ENCODE peak calls at places on chromosomes 11 and 22, in seven cellular contexts. One of them, this sample, is unnamed.

GRCh38 chr11:43573233-43573632 is 107.3 kb upstream of the HSD17B12 start:
- DNase-seq in endothelial cell of umbilical vein: no peak
- DNase-seq in HCT116: peak
- DNase-seq in SK-N-SH: peak
- DNase-seq in K562: peak
- DNase-seq in A549: peak
- DNase-seq in NB4: peak
- DNase-seq in this sample: peak

GRCh38 chr11:119434531-119435330 is 11.8 kb upstream of the THY1 start:
- DNase-seq in A549: no peak
- DNase-seq in NB4: no peak
- DNase-seq in HCT116: no peak
- DNase-seq in endothelial cell of umbilical vein: no peak
- DNase-seq in K562: no peak
- DNase-seq in SK-N-SH: no peak
- DNase-seq in this sample: no peak

GRCh38 chr11:64093233-64094039 is 57.7 kb downstream of the FLRT1 start:
- DNase-seq in NB4: no peak
- DNase-seq in SK-N-SH: no peak
- DNase-seq in A549: no peak
- DNase-seq in HCT116: no peak
- DNase-seq in K562: peak
- DNase-seq in endothelial cell of umbilical vein: no peak
- DNase-seq in this sample: no peak

GRCh38 chr11:22466809-22467208 is 128.6 kb downstream of the SLC17A6 start:
- DNase-seq in HCT116: peak
- DNase-seq in K562: no peak
- DNase-seq in SK-N-SH: no peak
- DNase-seq in endothelial cell of umbilical vein: no peak
- DNase-seq in A549: peak
- DNase-seq in NB4: no peak
- DNase-seq in this sample: no peak

GRCh38 chr11:130827697-130828377 is 88.4 kb downstream of the SNX19 start:
- DNase-seq in SK-N-SH: peak
- DNase-seq in HCT116: peak
- DNase-seq in A549: peak
- DNase-seq in endothelial cell of umbilical vein: peak
- DNase-seq in K562: peak
- DNase-seq in NB4: peak
- DNase-seq in this sample: peak

GRCh38 chr11:102230186-102230585 is 87.1 kb upstream of the BIRC3 start:
- DNase-seq in HCT116: no peak
- DNase-seq in A549: no peak
- DNase-seq in K562: no peak
- DNase-seq in endothelial cell of umbilical vein: no peak
- DNase-seq in NB4: no peak
- DNase-seq in SK-N-SH: no peak
- DNase-seq in this sample: no peak

GRCh38 chr11:697811-698311 is 2.2 kb downstream of the TMEM80 start:
- DNase-seq in K562: no peak
- DNase-seq in endothelial cell of umbilical vein: no peak
- DNase-seq in HCT116: no peak
- DNase-seq in SK-N-SH: no peak
- DNase-seq in A549: no peak
- DNase-seq in NB4: no peak
- DNase-seq in this sample: no peak

GRCh38 chr11:9169595-9170295 is 78.3 kb upstream of the SCUBE2 start:
- DNase-seq in HCT116: no peak
- DNase-seq in K562: no peak
- DNase-seq in NB4: peak
- DNase-seq in A549: peak
- DNase-seq in SK-N-SH: no peak
- DNase-seq in endothelial cell of umbilical vein: peak
- DNase-seq in this sample: no peak

GRCh38 chr11:8038811-8039529 is 42.0 kb upstream of the TUB start:
- DNase-seq in endothelial cell of umbilical vein: no peak
- DNase-seq in SK-N-SH: no peak
- DNase-seq in NB4: no peak
- DNase-seq in K562: no peak
- DNase-seq in A549: no peak
- DNase-seq in HCT116: no peak
- DNase-seq in this sample: no peak

GRCh38 chr11:62395885-62396778 is 22.7 kb upstream of the SCGB1A1 start:
- DNase-seq in K562: no peak
- DNase-seq in A549: no peak
- DNase-seq in HCT116: no peak
- DNase-seq in SK-N-SH: no peak
- DNase-seq in NB4: no peak
- DNase-seq in endothelial cell of umbilical vein: no peak
- DNase-seq in this sample: no peak

GRCh38 chr11:16820324-16821092 is 82.1 kb downstream of the C11orf58 start:
- DNase-seq in A549: peak
- DNase-seq in SK-N-SH: peak
- DNase-seq in K562: peak
- DNase-seq in HCT116: peak
- DNase-seq in endothelial cell of umbilical vein: peak
- DNase-seq in NB4: peak
- DNase-seq in this sample: peak

GRCh38 chr22:25170426-25170980 is 29.2 kb upstream of the CRYBB3 start:
- DNase-seq in SK-N-SH: no peak
- DNase-seq in A549: no peak
- DNase-seq in K562: no peak
- DNase-seq in NB4: no peak
- DNase-seq in endothelial cell of umbilical vein: no peak
- DNase-seq in HCT116: no peak
- DNase-seq in this sample: no peak

GRCh38 chr11:78809931-78810481 is 235.3 kb upstream of the NARS2 start:
- DNase-seq in A549: no peak
- DNase-seq in K562: no peak
- DNase-seq in NB4: no peak
- DNase-seq in SK-N-SH: peak
- DNase-seq in endothelial cell of umbilical vein: no peak
- DNase-seq in HCT116: no peak
- DNase-seq in this sample: no peak

GRCh38 chr22:43901976-43902643 is 10.3 kb upstream of the PNPLA5 start:
- DNase-seq in NB4: no peak
- DNase-seq in A549: peak
- DNase-seq in K562: no peak
- DNase-seq in SK-N-SH: no peak
- DNase-seq in HCT116: no peak
- DNase-seq in endothelial cell of umbilical vein: no peak
- DNase-seq in this sample: no peak

GRCh38 chr22:43188829-43189545 is 2.1 kb upstream of the TTLL12 start:
- DNase-seq in K562: no peak
- DNase-seq in HCT116: no peak
- DNase-seq in endothelial cell of umbilical vein: no peak
- DNase-seq in SK-N-SH: no peak
- DNase-seq in A549: no peak
- DNase-seq in NB4: no peak
- DNase-seq in this sample: no peak

GRCh38 chr11:86396403-86396802 is 21.7 kb downstream of the CCDC81 start:
- DNase-seq in HCT116: no peak
- DNase-seq in NB4: no peak
- DNase-seq in K562: no peak
- DNase-seq in SK-N-SH: no peak
- DNase-seq in endothelial cell of umbilical vein: peak
- DNase-seq in A549: no peak
- DNase-seq in this sample: no peak

GRCh38 chr22:19412934-19413333 is 18.6 kb downstream of the HIRA start:
- DNase-seq in HCT116: no peak
- DNase-seq in endothelial cell of umbilical vein: no peak
- DNase-seq in SK-N-SH: no peak
- DNase-seq in K562: no peak
- DNase-seq in A549: no peak
- DNase-seq in NB4: no peak
- DNase-seq in this sample: no peak

GRCh38 chr11:125345706-125346561 is 150.1 kb downstream of the FEZ1 start:
- DNase-seq in SK-N-SH: peak
- DNase-seq in K562: peak
- DNase-seq in HCT116: no peak
- DNase-seq in A549: peak
- DNase-seq in endothelial cell of umbilical vein: peak
- DNase-seq in NB4: peak
- DNase-seq in this sample: peak

GRCh38 chr11:103877221-103877620 is 159.2 kb upstream of the DDI1 start:
- DNase-seq in K562: no peak
- DNase-seq in A549: peak
- DNase-seq in HCT116: no peak
- DNase-seq in SK-N-SH: no peak
- DNase-seq in endothelial cell of umbilical vein: peak
- DNase-seq in NB4: no peak
- DNase-seq in this sample: no peak

GRCh38 chr11:43071338-43071737 is 240.5 kb upstream of the API5 start:
- DNase-seq in SK-N-SH: no peak
- DNase-seq in NB4: no peak
- DNase-seq in HCT116: no peak
- DNase-seq in K562: no peak
- DNase-seq in A549: no peak
- DNase-seq in endothelial cell of umbilical vein: no peak
- DNase-seq in this sample: no peak

GRCh38 chr11:61149624-61150615 is 11.3 kb downstream of the VPS37C start:
- DNase-seq in endothelial cell of umbilical vein: peak
- DNase-seq in SK-N-SH: no peak
- DNase-seq in NB4: no peak
- DNase-seq in A549: no peak
- DNase-seq in K562: peak
- DNase-seq in HCT116: no peak
- DNase-seq in this sample: no peak

GRCh38 chr11:22763166-22763565 is 66.4 kb downstream of the SVIP start:
- DNase-seq in NB4: no peak
- DNase-seq in SK-N-SH: no peak
- DNase-seq in endothelial cell of umbilical vein: no peak
- DNase-seq in HCT116: no peak
- DNase-seq in A549: no peak
- DNase-seq in K562: no peak
- DNase-seq in this sample: no peak

GRCh38 chr22:50161508-50162390 is 8.8 kb upstream of the PANX2 start:
- DNase-seq in NB4: no peak
- DNase-seq in SK-N-SH: no peak
- DNase-seq in A549: no peak
- DNase-seq in HCT116: no peak
- DNase-seq in endothelial cell of umbilical vein: no peak
- DNase-seq in K562: no peak
- DNase-seq in this sample: no peak

GRCh38 chr22:32607086-32607485 is 132.5 kb downstream of the FBXO7 start:
- DNase-seq in K562: no peak
- DNase-seq in endothelial cell of umbilical vein: no peak
- DNase-seq in SK-N-SH: no peak
- DNase-seq in A549: no peak
- DNase-seq in HCT116: no peak
- DNase-seq in NB4: no peak
- DNase-seq in this sample: no peak

GRCh38 chr11:116853461-116854073 is 16.1 kb upstream of the APOA1 start:
- DNase-seq in NB4: peak
- DNase-seq in K562: no peak
- DNase-seq in SK-N-SH: no peak
- DNase-seq in A549: no peak
- DNase-seq in HCT116: peak
- DNase-seq in endothelial cell of umbilical vein: peak
- DNase-seq in this sample: no peak
- TF ChIP-seq MAX in NB4: peak
- TF ChIP-seq MAX in K562: no peak
- TF ChIP-seq MAX in SK-N-SH: no peak
- TF ChIP-seq MAX in A549: no peak
- TF ChIP-seq MAX in HCT116: peak
- TF ChIP-seq MAX in endothelial cell of umbilical vein: no peak
- TF ChIP-seq MAX in this sample: no peak

GRCh38 chr11:128492903-128493569 is 94.3 kb downstream of the ETS1 start:
- DNase-seq in NB4: peak
- DNase-seq in K562: no peak
- DNase-seq in A549: no peak
- DNase-seq in HCT116: no peak
- DNase-seq in endothelial cell of umbilical vein: no peak
- DNase-seq in SK-N-SH: no peak
- DNase-seq in this sample: no peak
- TF ChIP-seq CTCF in NB4: no peak
- TF ChIP-seq CTCF in K562: no peak
- TF ChIP-seq CTCF in A549: no peak
- TF ChIP-seq CTCF in HCT116: no peak
- TF ChIP-seq CTCF in endothelial cell of umbilical vein: no peak
- TF ChIP-seq CTCF in SK-N-SH: no peak
- TF ChIP-seq CTCF in this sample: no peak

DNA sequence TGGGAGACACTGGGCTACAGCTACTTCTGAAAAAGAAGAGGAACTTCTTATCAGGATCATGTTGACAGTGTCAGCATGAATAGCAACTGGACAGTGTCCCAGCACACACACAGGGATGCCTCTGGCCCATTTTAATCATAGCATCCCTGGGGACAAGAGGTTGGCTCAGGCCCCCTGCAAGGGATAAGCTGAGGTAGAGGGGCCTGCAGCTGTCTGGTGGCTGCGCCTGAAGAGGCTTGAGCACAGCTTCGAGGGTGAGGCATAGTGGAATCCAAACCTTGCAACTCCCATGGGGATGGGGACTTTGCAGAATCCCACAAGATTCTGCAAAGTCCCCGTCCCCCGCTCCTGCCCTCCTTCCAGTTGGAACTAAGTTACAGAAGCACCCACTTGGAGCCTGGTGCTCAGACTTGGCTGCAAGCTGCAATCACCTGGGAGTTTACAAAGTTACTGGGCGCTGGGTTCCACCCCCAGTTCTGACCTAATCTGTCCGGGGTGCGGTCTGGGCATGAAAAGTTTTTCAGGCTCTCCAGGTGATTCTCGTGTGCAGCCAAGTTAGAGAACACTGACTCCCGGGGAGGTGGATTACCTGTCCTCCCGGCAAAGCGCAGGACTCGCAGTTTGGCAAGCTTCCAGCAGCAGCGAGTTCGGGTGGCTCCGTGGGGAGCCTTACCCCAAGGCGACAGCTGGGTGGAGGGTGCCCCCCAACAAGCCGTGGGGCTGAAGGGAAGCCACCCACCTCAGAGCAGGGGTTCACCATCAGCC is 16.0 kb upstream of the LINC01488 start:
- DNase-seq in endothelial cell of umbilical vein: no peak
- DNase-seq in A549: no peak
- DNase-seq in NB4: peak
- DNase-seq in K562: no peak
- DNase-seq in HCT116: no peak
- DNase-seq in SK-N-SH: no peak
- DNase-seq in this sample: no peak
- TF ChIP-seq MAX in endothelial cell of umbilical vein: no peak
- TF ChIP-seq MAX in A549: no peak
- TF ChIP-seq MAX in NB4: no peak
- TF ChIP-seq MAX in K562: no peak
- TF ChIP-seq MAX in HCT116: no peak
- TF ChIP-seq MAX in SK-N-SH: no peak
- TF ChIP-seq MAX in this sample: no peak

DNA sequence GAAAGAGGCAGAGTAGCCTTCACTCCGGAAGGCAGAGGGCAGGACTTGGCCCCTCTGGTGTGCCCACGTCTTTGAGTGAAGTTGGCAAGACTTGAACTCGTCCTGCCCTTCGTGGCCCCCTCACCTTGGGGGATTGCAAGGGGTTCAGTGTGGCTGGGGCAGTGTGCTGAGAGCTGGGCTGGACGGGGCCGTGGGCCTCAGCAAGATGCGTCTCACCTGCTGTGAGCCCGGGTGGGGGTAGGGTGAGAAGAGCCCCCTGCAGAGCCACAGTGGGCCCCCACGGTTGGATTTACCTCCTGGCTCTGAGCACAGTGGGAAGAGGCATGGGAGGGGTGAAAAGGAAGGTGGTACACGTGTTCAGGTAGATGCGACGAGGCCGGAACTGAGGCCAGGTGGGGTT is 81.4 kb upstream of the ATXN10 start:
- DNase-seq in endothelial cell of umbilical vein: no peak
- DNase-seq in K562: no peak
- DNase-seq in HCT116: no peak
- DNase-seq in SK-N-SH: no peak
- DNase-seq in NB4: no peak
- DNase-seq in A549: no peak
- DNase-seq in this sample: no peak
- TF ChIP-seq CTCF in endothelial cell of umbilical vein: no peak
- TF ChIP-seq CTCF in K562: no peak
- TF ChIP-seq CTCF in HCT116: no peak
- TF ChIP-seq CTCF in SK-N-SH: no peak
- TF ChIP-seq CTCF in NB4: no peak
- TF ChIP-seq CTCF in A549: no peak
- TF ChIP-seq CTCF in this sample: no peak

This sample was measured in WTC11.